ENCODE peak calls at places on chromosomes 12 and 14, in seven cellular contexts. R, U, G, Q, E, S and L are unnamed samples. For H3K4me1, the result is how much of the 10 kb centered on the place peaks cover.

GRCh38 chr14:59583755-59584154 is 7.1 kb upstream of the CCDC175 start:
- DNase-seq in E (no peak), R (no peak), U (no peak), G (no peak), S (no peak), Q (no peak), L (no peak)

GRCh38 chr12:5912437-5913334 is 32.4 kb downstream of the ANO2 start:
- DNase-seq in G (peak), R (no peak), E (peak), S (no peak), U (no peak), Q (no peak), L (peak)

GRCh38 chr14:61234215-61234916 is 46.8 kb downstream of the TMEM30B start:
- DNase-seq in G (no peak), E (no peak), R (no peak), S (no peak), Q (no peak), U (no peak), L (no peak)

GRCh38 chr12:19288603-19289244 is 150.6 kb upstream of the AEBP2 start:
- DNase-seq in E (no peak), R (peak), U (peak), G (peak), Q (peak), S (no peak), L (peak)

GRCh38 chr12:90188857-90189256 is 480.2 kb upstream of the ATP2B1 start:
- DNase-seq in G (no peak), R (no peak), E (no peak), U (no peak), S (no peak), Q (no peak), L (no peak)

GRCh38 chr14:46840971-46841729 is 189.6 kb upstream of the RPL10L start:
- DNase-seq in U (no peak), G (no peak), E (no peak), S (no peak), Q (no peak), R (no peak), L (peak)

GRCh38 chr12:113333877-113334785 is 778 bp downstream of the SLC8B1 start:
- DNase-seq in R (no peak), Q (no peak), U (no peak), S (no peak), G (no peak), E (no peak), L (no peak)

GRCh38 chr14:34693228-34693939 is 21.0 kb downstream of the CFL2 start:
- DNase-seq in Q (peak), E (peak), R (no peak), S (no peak), U (peak), G (peak), L (no peak)

GRCh38 chr14:47675489-47676300 is at the start of gene MDGA2:
- DNase-seq in U (no peak), E (peak), R (peak), S (no peak), Q (no peak), G (no peak), L (no peak)

GRCh38 chr14:105091335-105092123 is 26.3 kb upstream of the GPR132 start:
- DNase-seq in S (no peak), U (peak), E (no peak), G (no peak), R (no peak), Q (peak), L (no peak)

GRCh38 chr12:123707466-123707865 is 4.7 kb upstream of the ATP6V0A2 start:
- DNase-seq in R (no peak), E (no peak), Q (no peak), S (no peak), U (no peak), G (no peak), L (no peak)

GRCh38 chr12:108129017-108129812 is at the start of gene WSCD2:
- DNase-seq in Q (peak), R (peak), E (peak), S (no peak), G (peak), U (peak), L (peak)

GRCh38 chr12:47307680-47308399 is 228.1 kb upstream of the AMIGO2 start:
- DNase-seq in U (peak), S (peak), R (peak), E (no peak), Q (peak), G (peak), L (peak)

GRCh38 chr14:61145903-61146411 is 135.2 kb downstream of the TMEM30B start:
- DNase-seq in R (peak), S (no peak), G (no peak), U (no peak), E (no peak), Q (no peak), L (no peak)

GRCh38 chr12:31582155-31582554 is 8.8 kb downstream of the DENND5B start:
- DNase-seq in E (no peak), G (no peak), R (no peak), Q (no peak), U (no peak), S (no peak), L (no peak)

GRCh38 chr12:128091931-128092330 is 175.0 kb upstream of the TMEM132C start:
- DNase-seq in R (peak), Q (no peak), G (no peak), E (no peak), S (no peak), U (no peak), L (no peak)

GRCh38 chr12:89918172-89918880 is 209.7 kb upstream of the ATP2B1 start:
- DNase-seq in R (no peak), S (no peak), Q (no peak), E (no peak), U (no peak), G (no peak), L (no peak)

GRCh38 chr12:13373131-13373530 is 176.6 kb downstream of the EMP1 start:
- DNase-seq in S (no peak), Q (no peak), G (no peak), U (no peak), R (no peak), E (no peak), L (no peak)

GRCh38 chr12:8823565-8824300 is 1.3 kb downstream of the A2ML1 start:
- DNase-seq in G (peak), E (peak), U (peak), Q (no peak), R (peak), S (no peak), L (peak)

GRCh38 chr14:61126083-61126962 is 145.3 kb downstream of the SLC38A6 start:
- DNase-seq in Q (no peak), S (no peak), R (no peak), U (no peak), E (no peak), G (no peak), L (no peak)

GRCh38 chr12:28189774-28190320 is 409 bp upstream of the CCDC91 start:
- DNase-seq in Q (no peak), R (no peak), U (no peak), E (no peak), S (no peak), G (peak), L (no peak)

GRCh38 chr12:124057691-124058090 is 84.7 kb downstream of the ZNF664 start:
- DNase-seq in G (no peak), Q (no peak), E (no peak), U (no peak), S (no peak), R (no peak), L (no peak)

GRCh38 chr14:101600891-101601602 is 39.8 kb downstream of the DIO3 start:
- DNase-seq in U (no peak), R (no peak), E (no peak), Q (no peak), G (no peak), S (no peak), L (no peak)

GRCh38 chr12:127270193-127270592 is 996.8 kb upstream of the TMEM132C start:
- DNase-seq in G (no peak), Q (no peak), E (no peak), U (no peak), R (no peak), S (no peak), L (no peak)

GRCh38 chr14:70808402-70809237 is 693 bp downstream of the MAP3K9 start:
- DNase-seq in E (peak), S (no peak), R (peak), G (no peak), U (no peak), Q (no peak), L (no peak)

GRCh38 chr12:32140867-32141266 is 34.2 kb downstream of the BICD1 start:
- DNase-seq in Q (no peak), G (no peak), S (no peak), U (no peak), E (no peak), R (no peak), L (no peak)

GRCh38 chr12:107684990-107685359 is 624 bp upstream of the PWP1 start:
- DNase-seq in G (peak), S (no peak), E (peak), U (peak), R (peak), Q (peak), L (peak)

GRCh38 chr12:29133141-29133540 is 15.9 kb upstream of the FAR2 start:
- DNase-seq in U (no peak), S (no peak), R (no peak), Q (no peak), G (no peak), E (no peak), L (no peak)

GRCh38 chr12:116126610-116127009 is 150.9 kb downstream of the MED13L start:
- DNase-seq in G (no peak), U (no peak), Q (no peak), E (no peak), S (no peak), R (no peak), L (no peak)

GRCh38 chr12:28941248-28941647 is 207.8 kb upstream of the FAR2 start:
- DNase-seq in E (no peak), R (no peak), U (no peak), G (no peak), Q (no peak), S (no peak), L (no peak)

GRCh38 chr14:76104802-76105355 is 46.8 kb upstream of the GPATCH2L start:
- DNase-seq in S (no peak), Q (no peak), U (no peak), E (no peak), G (no peak), R (no peak), L (no peak)

GRCh38 chr12:64452559-64453329 is 824 bp downstream of the TBK1 start:
- DNase-seq in U (peak), R (peak), Q (peak), G (peak), S (no peak), E (no peak), L (no peak)

GRCh38 chr12:98646165-98646764 is 1.2 kb downstream of the APAF1 start:
- DNase-seq in R (no peak), E (no peak), U (peak), S (no peak), G (no peak), Q (peak), L (no peak)

GRCh38 chr12:3636328-3636727 is 116.6 kb downstream of the CRACR2A start:
- DNase-seq in G (no peak), U (no peak), R (no peak), S (no peak), Q (no peak), E (no peak), L (no peak)

GRCh38 chr12:7144414-7145120 is 14.4 kb downstream of the CLSTN3 start:
- DNase-seq in E (no peak), R (peak), U (peak), Q (no peak), S (no peak), G (peak), L (no peak)

GRCh38 chr12:71800177-71800576 is 39.4 kb upstream of the TBC1D15 start:
- DNase-seq in E (no peak), U (no peak), R (no peak), S (no peak), Q (no peak), G (no peak), L (no peak)

GRCh38 chr12:71250186-71250585 is 92.4 kb upstream of the TSPAN8 start:
- DNase-seq in R (no peak), Q (no peak), E (no peak), U (no peak), S (no peak), G (no peak), L (no peak)

GRCh38 chr12:115944851-115945496 is 332.5 kb downstream of the MED13L start:
- DNase-seq in R (no peak), U (no peak), Q (no peak), S (no peak), E (no peak), G (no peak), L (no peak)

GRCh38 chr12:54286042-54286931 is 5.8 kb downstream of the HNRNPA1 start:
- DNase-seq in S (no peak), R (no peak), E (no peak), U (no peak), G (peak), Q (no peak), L (no peak)

GRCh38 chr12:54282949-54283593 is 2.5 kb downstream of the HNRNPA1 start:
- DNase-seq in S (no peak), E (no peak), Q (no peak), R (no peak), U (no peak), G (no peak), L (no peak)

GRCh38 chr12:54280401-54281260 is at the start of gene HNRNPA1:
- DNase-seq in Q (peak), G (peak), S (peak), E (peak), U (peak), R (peak), L (peak)

GRCh38 chr12:54287316-54288157 is 7.0 kb downstream of the HNRNPA1 start:
- DNase-seq in S (no peak), R (no peak), U (no peak), Q (no peak), G (no peak), E (no peak), L (no peak)

DNA sequence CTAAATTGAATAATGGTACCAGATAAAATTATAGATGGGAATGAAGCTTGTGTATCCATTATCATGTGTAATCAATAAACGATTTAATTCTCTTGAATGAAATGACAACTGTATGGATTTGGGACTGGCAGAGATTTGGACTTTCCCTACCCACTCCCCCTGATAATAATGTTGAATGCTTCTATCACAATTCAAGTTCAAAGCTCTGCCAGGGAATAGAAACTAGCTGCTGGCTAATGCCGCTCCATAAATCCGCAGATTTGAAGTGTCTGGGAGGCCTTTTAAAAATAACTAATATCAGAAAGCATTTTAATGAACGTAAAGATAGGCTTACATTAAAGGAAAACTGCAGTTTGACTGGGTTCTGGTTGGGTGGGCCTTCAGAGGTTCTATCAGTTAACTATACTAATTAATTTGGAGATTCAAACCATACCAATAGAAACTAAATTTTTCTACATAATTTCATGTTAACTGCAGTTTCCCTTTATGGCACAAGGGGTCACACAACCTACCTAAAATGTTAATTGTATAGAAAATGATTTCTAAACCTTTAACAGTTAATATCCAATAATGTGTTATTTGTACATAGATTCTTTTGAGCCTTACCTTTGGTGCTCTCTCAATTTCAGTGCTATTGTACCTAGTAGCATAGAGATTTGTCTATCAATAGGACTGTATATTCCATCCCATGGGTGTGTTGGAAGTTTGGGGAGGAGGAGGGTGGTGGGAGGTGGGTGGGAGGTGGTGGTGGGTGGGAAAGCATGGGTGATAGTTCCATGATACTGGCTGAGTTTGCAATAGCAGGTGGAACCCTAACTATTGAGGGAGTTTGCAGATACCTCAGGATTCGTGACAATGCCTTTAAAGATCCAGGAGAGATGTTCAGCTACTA is 4.9 kb downstream of the HNRNPA1 start:
- DNase-seq in S (no peak), U (no peak), Q (no peak), R (no peak), E (no peak), G (no peak), L (no peak)
- H3K4me1 ChIP-seq in S (under half), U (half or more), Q (under half), R (under half), E (under half), G (under half), L (under half)

DNA sequence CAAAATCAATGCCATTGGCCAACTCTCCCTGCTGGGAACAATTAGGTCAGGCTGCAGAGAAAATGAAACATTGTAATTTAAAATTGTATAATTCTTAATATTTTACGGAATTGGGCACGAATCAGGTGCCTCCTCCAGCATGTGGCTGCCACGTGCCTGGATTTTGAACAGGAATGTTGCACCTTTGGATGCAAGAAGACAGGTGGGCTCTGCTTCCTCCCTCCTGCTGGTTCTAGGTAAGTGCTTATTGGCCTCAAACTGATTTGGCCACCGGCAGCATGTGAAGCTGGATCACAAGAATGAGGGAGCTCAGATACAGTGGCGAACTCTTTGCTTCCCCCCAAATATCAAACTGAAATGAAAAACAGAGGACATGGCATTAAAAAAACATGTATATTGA is 1559.9 kb upstream of the FLRT2 start:
- DNase-seq in R (no peak), E (no peak), U (no peak), S (no peak), Q (no peak), G (no peak), L (no peak)
- H3K9ac ChIP-seq in R (no peak), E (no peak), U (no peak), S (no peak), Q (no peak), G (no peak), L (no peak)

DNA sequence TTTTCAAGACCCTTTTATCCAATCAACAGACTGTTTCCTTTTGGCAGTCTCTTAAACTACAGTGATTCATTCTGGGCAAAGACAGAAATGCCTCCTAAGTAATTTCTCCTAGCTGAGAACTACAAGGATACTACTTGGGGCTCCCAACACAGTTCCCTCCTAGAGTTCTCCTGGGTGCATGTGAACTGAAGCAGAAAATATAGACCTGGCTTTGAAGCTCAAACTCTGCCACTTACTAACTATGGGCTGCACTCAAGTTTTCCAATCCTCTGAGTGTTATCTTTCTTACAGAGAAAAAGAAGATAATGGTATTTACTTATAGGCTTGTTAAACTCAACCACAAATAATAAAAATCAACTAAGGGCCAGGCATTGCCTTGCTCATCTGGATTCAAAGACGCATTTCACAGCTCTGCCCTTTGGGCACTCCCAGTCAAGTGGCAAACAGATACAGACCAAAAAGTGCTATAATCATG is 97.6 kb downstream of the EFCAB11 start:
- DNase-seq in E (peak), Q (no peak), R (no peak), U (no peak), S (no peak), G (no peak), L (no peak)
- TF ChIP-seq YY1 in E (no peak), Q (no peak), R (no peak), U (no peak), S (no peak), G (no peak), L (no peak)

DNA sequence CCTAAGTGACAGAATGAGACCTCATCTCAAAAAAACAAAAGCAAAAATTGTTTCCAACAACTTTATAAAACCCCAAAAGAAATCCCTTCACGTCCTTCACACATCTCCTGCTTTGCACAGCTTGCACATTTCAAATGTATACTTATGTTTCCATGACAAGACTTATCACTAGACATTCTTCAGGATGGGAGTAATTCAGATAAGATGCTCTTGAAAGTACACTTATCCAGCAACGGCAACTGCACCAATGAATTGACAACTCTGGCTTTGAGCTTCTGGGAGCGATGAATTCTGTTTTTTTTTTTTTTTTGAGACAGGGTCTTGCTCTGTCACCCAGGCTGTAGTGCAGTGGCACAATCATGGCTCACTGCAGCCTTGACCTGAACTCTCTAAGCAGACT is 30.8 kb upstream of the AKAP5 start:
- DNase-seq in S (no peak), R (no peak), E (no peak), U (no peak), Q (no peak), G (no peak), L (no peak)
- H3K4me1 ChIP-seq in S (under half), R (under half), E (under half), U (under half), Q (under half), G (under half), L (under half)

DNA sequence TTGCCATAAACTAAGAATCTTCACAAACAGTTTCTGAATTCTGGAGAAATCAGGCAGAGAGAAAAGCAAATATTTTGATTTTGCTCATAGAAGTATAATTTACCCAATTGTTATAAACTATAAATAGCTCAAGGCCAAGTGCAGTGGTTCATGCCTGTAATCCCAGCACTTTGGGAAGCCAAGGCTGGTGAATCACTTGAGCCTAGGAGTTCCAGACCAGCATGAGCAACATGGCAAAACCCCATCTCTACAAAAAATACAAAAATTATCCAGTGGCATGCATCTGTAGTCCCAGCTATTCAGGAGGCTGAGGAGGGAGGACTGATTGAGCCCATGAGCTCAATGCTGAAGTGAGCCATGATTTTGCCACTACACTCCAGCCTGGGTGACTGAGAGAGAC is 19.6 kb upstream of the MMP19 start:
- DNase-seq in S (no peak), G (no peak), U (no peak), R (no peak), Q (no peak), E (no peak), L (no peak)
- H3K9ac ChIP-seq in S (no peak), G (no peak), U (no peak), R (no peak), Q (no peak), E (no peak), L (no peak)